ENCODE peak calls at places on chromosomes 7 and 10, in six cellular contexts. One of them, this sample, is unnamed.

GRCh38 chr10:86334515-86335085 is 32.0 kb downstream of the GRID1 start:
- DNase-seq in adrenal gland: no peak
- DNase-seq in body of pancreas: no peak
- DNase-seq in heart left ventricle: no peak
- DNase-seq in gastrocnemius medialis: no peak
- DNase-seq in ovary: no peak
- DNase-seq in this sample: no peak

GRCh38 chr10:3605882-3606281 is 179.1 kb downstream of the KLF6 start:
- DNase-seq in adrenal gland: no peak
- DNase-seq in body of pancreas: no peak
- DNase-seq in heart left ventricle: no peak
- DNase-seq in gastrocnemius medialis: no peak
- DNase-seq in ovary: no peak
- DNase-seq in this sample: no peak

GRCh38 chr10:42943025-42943818 is 133.6 kb upstream of the RET start:
- DNase-seq in adrenal gland: no peak
- DNase-seq in body of pancreas: no peak
- DNase-seq in heart left ventricle: no peak
- DNase-seq in gastrocnemius medialis: no peak
- DNase-seq in ovary: no peak
- DNase-seq in this sample: no peak

GRCh38 chr10:519055-519715 is 170.3 kb downstream of the DIP2C start:
- DNase-seq in adrenal gland: no peak
- DNase-seq in body of pancreas: no peak
- DNase-seq in heart left ventricle: no peak
- DNase-seq in gastrocnemius medialis: no peak
- DNase-seq in ovary: no peak
- DNase-seq in this sample: no peak

GRCh38 chr7:100407285-100408180 is 21.0 kb downstream of the ZCWPW1 start:
- DNase-seq in adrenal gland: peak; percentile 54
- DNase-seq in body of pancreas: no peak
- DNase-seq in heart left ventricle: no peak
- DNase-seq in gastrocnemius medialis: no peak
- DNase-seq in ovary: no peak
- DNase-seq in this sample: no peak

GRCh38 chr7:51009716-51010496 is 227.2 kb upstream of the GRB10 start:
- DNase-seq in adrenal gland: peak; percentile 25
- DNase-seq in body of pancreas: peak; percentile 59
- DNase-seq in heart left ventricle: peak; percentile 77
- DNase-seq in gastrocnemius medialis: no peak
- DNase-seq in ovary: no peak
- DNase-seq in this sample: no peak

GRCh38 chr10:86385806-86386205 is 19.2 kb upstream of the GRID1 start:
- DNase-seq in adrenal gland: no peak
- DNase-seq in body of pancreas: no peak
- DNase-seq in heart left ventricle: no peak
- DNase-seq in gastrocnemius medialis: no peak
- DNase-seq in ovary: no peak
- DNase-seq in this sample: no peak

GRCh38 chr10:112535432-112536038 is 88.5 kb downstream of the VTI1A start:
- DNase-seq in adrenal gland: no peak
- DNase-seq in body of pancreas: no peak
- DNase-seq in heart left ventricle: no peak
- DNase-seq in gastrocnemius medialis: no peak
- DNase-seq in ovary: no peak
- DNase-seq in this sample: no peak

GRCh38 chr10:55476129-55476528 is 675.1 kb upstream of the PCDH15 start:
- DNase-seq in adrenal gland: no peak
- DNase-seq in body of pancreas: no peak
- DNase-seq in heart left ventricle: no peak
- DNase-seq in gastrocnemius medialis: no peak
- DNase-seq in ovary: no peak
- DNase-seq in this sample: no peak

GRCh38 chr7:155530601-155531000 is 15.8 kb downstream of the CNPY1 start:
- DNase-seq in adrenal gland: no peak
- DNase-seq in body of pancreas: no peak
- DNase-seq in heart left ventricle: no peak
- DNase-seq in gastrocnemius medialis: no peak
- DNase-seq in ovary: no peak
- DNase-seq in this sample: no peak

GRCh38 chr10:86649471-86650150 is 4.7 kb upstream of the OPN4 start:
- DNase-seq in adrenal gland: no peak
- DNase-seq in body of pancreas: no peak
- DNase-seq in heart left ventricle: no peak
- DNase-seq in gastrocnemius medialis: no peak
- DNase-seq in ovary: no peak
- DNase-seq in this sample: no peak

GRCh38 chr10:114825513-114826253 is 4.1 kb downstream of the FHIP2A start:
- DNase-seq in adrenal gland: peak; percentile 57
- DNase-seq in body of pancreas: peak; percentile 40
- DNase-seq in heart left ventricle: no peak
- DNase-seq in gastrocnemius medialis: peak; percentile 63
- DNase-seq in ovary: no peak
- DNase-seq in this sample: no peak
- TF ChIP-seq POLR2A in adrenal gland: no peak
- TF ChIP-seq POLR2A in body of pancreas: no peak
- TF ChIP-seq POLR2A in heart left ventricle: no peak
- TF ChIP-seq POLR2A in gastrocnemius medialis: peak; percentile 62
- TF ChIP-seq POLR2A in ovary: no peak
- TF ChIP-seq POLR2A in this sample: no peak

GRCh38 chr7:76016191-76016947 is 22.0 kb upstream of the TMEM120A start:
- DNase-seq in adrenal gland: no peak
- DNase-seq in body of pancreas: no peak
- DNase-seq in heart left ventricle: no peak
- DNase-seq in gastrocnemius medialis: no peak
- DNase-seq in ovary: no peak
- DNase-seq in this sample: no peak
- H3K9me3 ChIP-seq in adrenal gland: no peaks in the 10 kb centered on the region
- H3K9me3 ChIP-seq in body of pancreas: no peaks in the 10 kb centered on the region
- H3K9me3 ChIP-seq in heart left ventricle: no peaks in the 10 kb centered on the region
- H3K9me3 ChIP-seq in gastrocnemius medialis: no peaks in the 10 kb centered on the region
- H3K9me3 ChIP-seq in ovary: no peaks in the 10 kb centered on the region
- H3K9me3 ChIP-seq in this sample: no peaks in the 10 kb centered on the region

GRCh38 chr7:2689951-2690705 is 2.1 kb downstream of the AMZ1 start:
- DNase-seq in adrenal gland: no peak
- DNase-seq in body of pancreas: no peak
- DNase-seq in heart left ventricle: no peak
- DNase-seq in gastrocnemius medialis: no peak
- DNase-seq in ovary: no peak
- DNase-seq in this sample: no peak
- H3K27me3 ChIP-seq in adrenal gland: peaks cover 37% of the 10 kb centered on the region
- H3K27me3 ChIP-seq in body of pancreas: no peaks in the 10 kb centered on the region
- H3K27me3 ChIP-seq in heart left ventricle: peaks cover 12% of the 10 kb centered on the region
- H3K27me3 ChIP-seq in gastrocnemius medialis: peaks cover 34% of the 10 kb centered on the region
- H3K27me3 ChIP-seq in ovary: no peaks in the 10 kb centered on the region
- H3K27me3 ChIP-seq in this sample: peaks cover 49% of the 10 kb centered on the region

GRCh38 chr10:24951201-24952145 is 933 bp downstream of the PRTFDC1 start:
- DNase-seq in adrenal gland: peak; percentile 51
- DNase-seq in body of pancreas: peak; percentile 30
- DNase-seq in heart left ventricle: peak; percentile 42
- DNase-seq in gastrocnemius medialis: no peak
- DNase-seq in ovary: peak; percentile 38
- DNase-seq in this sample: no peak

GRCh38 chr10:24953350-24954074 is 1.1 kb upstream of the PRTFDC1 start:
- DNase-seq in adrenal gland: no peak
- DNase-seq in body of pancreas: no peak
- DNase-seq in heart left ventricle: peak; percentile 29
- DNase-seq in gastrocnemius medialis: no peak
- DNase-seq in ovary: no peak
- DNase-seq in this sample: no peak

GRCh38 chr10:24950439-24950838 is 2.0 kb downstream of the PRTFDC1 start:
- DNase-seq in adrenal gland: no peak
- DNase-seq in body of pancreas: no peak
- DNase-seq in heart left ventricle: no peak
- DNase-seq in gastrocnemius medialis: no peak
- DNase-seq in ovary: no peak
- DNase-seq in this sample: no peak

GRCh38 chr10:24952146-24952700 is at the start of gene PRTFDC1:
- DNase-seq in adrenal gland: peak; percentile 71
- DNase-seq in body of pancreas: peak; percentile 50
- DNase-seq in heart left ventricle: peak; percentile 43
- DNase-seq in gastrocnemius medialis: no peak
- DNase-seq in ovary: peak; percentile 68
- DNase-seq in this sample: peak; percentile 31

DNA sequence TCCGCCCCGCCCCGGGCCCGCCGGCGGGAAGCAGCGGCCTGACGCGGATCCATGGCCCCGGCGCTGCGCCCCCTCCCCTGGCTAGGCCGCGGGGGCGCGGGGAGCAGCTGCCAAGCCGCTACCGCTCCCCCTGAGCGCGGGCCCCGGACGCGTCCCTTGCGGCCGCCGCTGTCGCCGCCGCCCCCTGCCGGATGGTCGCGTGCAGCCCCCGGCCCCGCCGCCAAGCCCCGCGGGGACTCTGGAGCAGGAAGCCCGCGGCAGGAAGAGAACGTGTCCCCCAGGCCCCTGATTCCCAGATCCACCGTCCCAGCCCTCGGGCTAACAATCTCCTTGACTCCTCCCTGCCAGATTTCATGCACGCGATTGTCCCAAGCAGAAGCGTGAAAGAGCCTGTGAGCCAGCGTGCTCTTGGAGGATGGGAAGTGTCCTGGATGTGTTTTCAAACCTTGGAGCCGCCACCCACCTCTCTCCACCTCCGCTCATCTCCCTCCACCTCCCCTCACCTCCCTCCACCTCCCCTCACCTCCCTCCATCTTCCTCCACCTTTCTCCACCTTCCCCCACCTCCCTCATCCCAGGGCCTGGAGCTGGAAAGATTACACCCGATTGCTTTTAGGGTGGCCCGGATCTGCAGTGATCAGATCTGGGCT is 419 bp upstream of the PRTFDC1 start:
- DNase-seq in adrenal gland: peak; percentile 55
- DNase-seq in body of pancreas: peak; percentile 40
- DNase-seq in heart left ventricle: peak; percentile 47
- DNase-seq in gastrocnemius medialis: peak; percentile 23
- DNase-seq in ovary: peak; percentile 52
- DNase-seq in this sample: peak; percentile 35
- TF ChIP-seq POLR2A in adrenal gland: peak; percentile 11
- TF ChIP-seq POLR2A in body of pancreas: peak; percentile 7
- TF ChIP-seq POLR2A in heart left ventricle: no peak
- TF ChIP-seq POLR2A in gastrocnemius medialis: no peak
- TF ChIP-seq POLR2A in ovary: peak; percentile 21
- TF ChIP-seq POLR2A in this sample: no peak

DNA sequence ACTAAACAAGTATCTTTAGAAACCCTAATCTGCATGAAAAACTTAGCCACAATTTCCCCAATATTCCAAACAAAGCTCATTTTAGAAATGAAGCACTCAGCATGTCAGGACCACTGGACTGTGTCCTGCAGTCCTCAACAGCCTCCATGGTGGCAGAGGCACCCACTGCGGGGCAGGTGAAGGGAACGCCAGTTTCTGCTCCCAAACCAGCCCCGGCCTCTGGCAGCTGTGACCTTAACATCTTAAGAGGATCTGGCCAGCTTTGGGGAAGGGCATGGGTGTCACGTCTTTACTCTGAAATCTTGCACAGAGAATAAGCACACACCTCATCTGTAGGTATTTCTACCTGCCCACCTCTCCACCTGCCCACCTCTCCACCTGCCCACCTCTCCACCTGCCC is 262.7 kb downstream of the DNAJB6 start:
- DNase-seq in adrenal gland: no peak
- DNase-seq in body of pancreas: no peak
- DNase-seq in heart left ventricle: no peak
- DNase-seq in gastrocnemius medialis: no peak
- DNase-seq in ovary: no peak
- DNase-seq in this sample: no peak
- H3K9me3 ChIP-seq in adrenal gland: no peaks in the 10 kb centered on the region
- H3K9me3 ChIP-seq in body of pancreas: no peaks in the 10 kb centered on the region
- H3K9me3 ChIP-seq in heart left ventricle: no peaks in the 10 kb centered on the region
- H3K9me3 ChIP-seq in gastrocnemius medialis: no peaks in the 10 kb centered on the region
- H3K9me3 ChIP-seq in ovary: no peaks in the 10 kb centered on the region
- H3K9me3 ChIP-seq in this sample: no peaks in the 10 kb centered on the region

DNA sequence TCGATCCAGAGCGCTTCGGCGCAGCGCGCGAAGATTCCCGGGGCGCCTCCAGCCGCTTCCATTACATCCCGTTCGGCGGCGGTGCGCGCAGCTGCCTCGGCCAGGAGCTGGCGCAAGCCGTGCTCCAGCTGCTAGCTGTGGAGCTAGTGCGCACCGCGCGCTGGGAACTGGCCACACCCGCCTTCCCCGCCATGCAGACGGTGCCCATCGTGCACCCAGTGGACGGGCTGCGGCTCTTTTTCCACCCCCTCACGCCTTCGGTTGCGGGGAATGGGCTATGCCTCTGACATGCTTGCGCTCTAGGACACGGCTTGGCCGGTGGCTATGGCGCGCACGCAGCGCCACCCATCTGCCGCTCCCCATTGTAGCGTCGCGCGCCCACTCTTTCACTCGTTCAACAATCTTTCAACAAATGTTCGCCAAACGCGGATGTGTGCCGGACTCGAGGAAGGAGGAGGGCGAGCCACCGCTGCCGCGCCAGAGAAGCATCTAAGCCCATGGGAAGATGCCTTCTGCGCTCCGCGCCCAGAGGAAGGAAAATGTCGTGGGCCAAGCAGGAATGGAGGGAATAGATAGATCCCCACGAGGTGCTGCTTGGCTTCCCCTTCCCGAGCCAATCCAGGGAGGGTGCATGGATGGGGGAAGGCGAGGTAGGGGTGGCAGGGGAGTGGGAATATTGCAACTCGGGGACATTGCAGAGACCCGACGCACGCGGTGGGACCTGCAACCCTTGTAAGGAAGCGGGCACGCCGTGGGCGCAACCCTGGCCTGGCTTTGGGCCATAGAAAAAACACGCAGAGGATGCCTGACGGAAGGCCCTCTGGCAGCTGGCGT is 5.1 kb upstream of the CYP26A1 start:
- DNase-seq in adrenal gland: no peak
- DNase-seq in body of pancreas: no peak
- DNase-seq in heart left ventricle: no peak
- DNase-seq in gastrocnemius medialis: no peak
- DNase-seq in ovary: no peak
- DNase-seq in this sample: no peak
- H3K27me3 ChIP-seq in adrenal gland: peaks cover 70% of the 10 kb centered on the region
- H3K27me3 ChIP-seq in body of pancreas: no peaks in the 10 kb centered on the region
- H3K27me3 ChIP-seq in heart left ventricle: peaks cover 31% of the 10 kb centered on the region
- H3K27me3 ChIP-seq in gastrocnemius medialis: peaks cover 55% of the 10 kb centered on the region
- H3K27me3 ChIP-seq in ovary: no peaks in the 10 kb centered on the region
- H3K27me3 ChIP-seq in this sample: no peaks in the 10 kb centered on the region